ENCODE peak calls at places on chromosomes 6 and 20, in four cellular contexts. C is fibroblast of the conjunctiva, F is AG20443, D is NCI-H1105 treated with DMSO at 0.1 percent for 48 hours. U is an unnamed sample.

GRCh38 chr20:45049904-45050471 is 50.9 kb downstream of the KCNS1 start:
- DNase-seq in C (no peak), F (no peak), D (no peak), U (no peak)

GRCh38 chr20:43560974-43561373 is 2.1 kb downstream of the SGK2 start:
- DNase-seq in C (no peak), F (no peak), D (no peak), U (no peak)

GRCh38 chr6:142935553-142936517 is 9.1 kb downstream of the HIVEP2 start:
- DNase-seq in C (no peak), F (no peak), D (no peak), U (no peak)

GRCh38 chr20:921020-921419 is 4.9 kb upstream of the ANGPT4 start:
- DNase-seq in C (no peak), F (no peak), D (no peak), U (no peak)

GRCh38 chr6:150979826-150980225 is 114.3 kb downstream of the MTHFD1L start:
- DNase-seq in C (no peak), F (no peak), D (no peak), U (no peak)

GRCh38 chr6:45591306-45591705 is 213.6 kb upstream of the SUPT3H start:
- DNase-seq in C (no peak), F (no peak), D (no peak), U (peak; percentile 77)

GRCh38 chr6:108621117-108621516 is 60.4 kb downstream of the FOXO3 start:
- DNase-seq in C (peak; percentile 43), F (peak; percentile 80), D (no peak), U (peak; percentile 84)

GRCh38 chr6:453152-453551 is 61.6 kb downstream of the IRF4 start:
- DNase-seq in C (peak; percentile 40), F (peak; percentile 76), D (no peak), U (no peak)

GRCh38 chr6:93968126-93968525 is 548.8 kb upstream of the EPHA7 start:
- DNase-seq in C (no peak), F (no peak), D (no peak), U (no peak)

GRCh38 chr20:64109831-64110391 is 2.5 kb upstream of the NPBWR2 start:
- DNase-seq in C (no peak), F (no peak), D (no peak), U (no peak)

GRCh38 chr6:38572186-38572813 is 67.4 kb downstream of the BTBD9 start:
- DNase-seq in C (no peak), F (no peak), D (no peak), U (peak; percentile 32)

GRCh38 chr6:45301348-45302142 is 26.6 kb upstream of the RUNX2 start:
- DNase-seq in C (no peak), F (no peak), D (no peak), U (no peak)

GRCh38 chr6:3518356-3518841 is 61.5 kb upstream of the SLC22A23 start:
- DNase-seq in C (peak; percentile 67), F (peak; percentile 91), D (no peak), U (peak; percentile 22)

GRCh38 chr6:83252717-83253116 is 59.6 kb downstream of the RWDD2A start:
- DNase-seq in C (peak; percentile 20), F (peak; percentile 8), D (no peak), U (peak; percentile 73)

GRCh38 chr6:153150767-153151440 is 19.8 kb upstream of the RGS17 start:
- DNase-seq in C (no peak), F (no peak), D (no peak), U (peak; percentile 75)

GRCh38 chr20:45230631-45231030 is 9.5 kb downstream of the SEMG2 start:
- DNase-seq in C (no peak), F (no peak), D (no peak), U (no peak)

GRCh38 chr20:33947709-33948295 is 45.9 kb upstream of the RALY start:
- DNase-seq in C (peak; percentile 23), F (no peak), D (peak; percentile 53), U (peak; percentile 25)

GRCh38 chr6:99151634-99152344 is 197.7 kb downstream of the FAXC start:
- DNase-seq in C (peak; percentile 1), F (peak; percentile 37), D (peak; percentile 9), U (peak; percentile 19)

GRCh38 chr20:22918286-22918983 is 116.7 kb upstream of the SSTR4 start:
- DNase-seq in C (no peak), F (no peak), D (no peak), U (no peak)

GRCh38 chr6:25596928-25597818 is 54.8 kb upstream of the SCGN start:
- DNase-seq in C (no peak), F (peak; percentile 16), D (no peak), U (peak; percentile 13)

GRCh38 chr6:168849459-168849858 is 404.2 kb downstream of the THBS2 start:
- DNase-seq in C (no peak), F (no peak), D (no peak), U (no peak)

GRCh38 chr6:152371775-152372174 is 265.4 kb downstream of the SYNE1 start:
- DNase-seq in C (no peak), F (no peak), D (no peak), U (no peak)

GRCh38 chr20:37914672-37915433 is 11.9 kb downstream of the VSTM2L start:
- DNase-seq in C (no peak), F (no peak), D (no peak), U (no peak)

GRCh38 chr20:57612436-57612835 is 7.8 kb downstream of the ZBP1 start:
- DNase-seq in C (no peak), F (no peak), D (no peak), U (no peak)

GRCh38 chr6:41367700-41368099 is 32.3 kb downstream of the NCR2 start:
- DNase-seq in C (peak; percentile 18), F (peak; percentile 82), D (peak; percentile 61), U (peak; percentile 47)

GRCh38 chr6:142902636-142903053 is 42.3 kb downstream of the HIVEP2 start:
- DNase-seq in C (peak; percentile 96), F (peak; percentile 88), D (no peak), U (peak; percentile 98)

GRCh38 chr6:116034327-116034726 is 26.4 kb downstream of the FRK start:
- DNase-seq in C (no peak), F (peak; percentile 31), D (no peak), U (peak; percentile 83)

GRCh38 chr6:118980063-118980462 is 45.1 kb upstream of the MCM9 start:
- DNase-seq in C (peak; percentile 39), F (no peak), D (no peak), U (peak; percentile 65)

GRCh38 chr20:63117661-63118302 is 98.1 kb downstream of the YTHDF1 start:
- DNase-seq in C (no peak), F (no peak), D (no peak), U (no peak)

GRCh38 chr6:2950713-2951112 is 20.7 kb downstream of the SERPINB6 start:
- DNase-seq in C (no peak), F (no peak), D (no peak), U (no peak)

GRCh38 chr6:113969888-113970807 is 800 bp downstream of the HDAC2 start:
- DNase-seq in C (no peak), F (peak; percentile 73), D (peak; percentile 47), U (peak; percentile 31)

GRCh38 chr6:36075656-36076055 is 48.0 kb downstream of the MAPK14 start:
- DNase-seq in C (no peak), F (no peak), D (no peak), U (no peak)

GRCh38 chr6:167351656-167352354 is 26.9 kb downstream of the TTLL2 start:
- DNase-seq in C (no peak), F (no peak), D (no peak), U (no peak)

GRCh38 chr6:169221264-169221663 is 32.4 kb downstream of the THBS2 start:
- DNase-seq in C (no peak), F (no peak), D (no peak), U (no peak)

GRCh38 chr6:89200706-89201215 is 16.4 kb downstream of the GABRR1 start:
- DNase-seq in C (no peak), F (no peak), D (no peak), U (no peak)

GRCh38 chr20:50351541-50351940 is 158.6 kb upstream of the PTPN1 start:
- DNase-seq in C (no peak), F (no peak), D (no peak), U (no peak)

GRCh38 chr6:119484598-119484997 is 135.0 kb upstream of the MAN1A1 start:
- DNase-seq in C (peak; percentile 75), F (peak; percentile 83), D (no peak), U (peak; percentile 9)

GRCh38 chr20:62470459-62470858 is 5.3 kb downstream of the GATA5 start:
- DNase-seq in C (no peak), F (no peak), D (no peak), U (no peak)

GRCh38 chr6:45606831-45607400 is 229.2 kb upstream of the SUPT3H start:
- DNase-seq in C (no peak), F (no peak), D (no peak), U (no peak)

GRCh38 chr20:51221791-51222408 is 199.0 kb upstream of the KCNG1 start:
- DNase-seq in C (peak; percentile 85), F (peak; percentile 65), D (no peak), U (peak; percentile 6)